ENCODE peak calls at places on chromosomes 4 and X, in five cellular contexts. G is left lung; Q is AML-193; H is C1 segment of cervical spinal cord; P is activated naive CD8-positive, alpha-beta T cell treated with anti-CD3 and anti-CD28 coated beads, Interleukin-2, amount 50 U/mL, for 16 hours. E is an unnamed sample.

GRCh38 chrX:72714471-72714916 is 388 bp upstream of the PHKA1 start:
- DNase-seq in G (peak), Q (peak), H (peak), P (no peak), E (no peak)

GRCh38 chr4:139609647-139610046 is 53.6 kb upstream of the SETD7 start:
- DNase-seq in G (no peak), Q (no peak), H (no peak), P (no peak), E (no peak)

GRCh38 chr4:125736057-125736456 is 421.3 kb downstream of the FAT4 start:
- DNase-seq in G (no peak), Q (no peak), H (no peak), P (no peak), E (no peak)

GRCh38 chrX:150856101-150856500 is 42.4 kb downstream of the CD99L2 start:
- DNase-seq in G (no peak), Q (no peak), H (no peak), P (no peak), E (no peak)

GRCh38 chr4:2048831-2049230 is 10.3 kb upstream of the NAT8L start:
- DNase-seq in G (no peak), Q (no peak), H (no peak), P (no peak), E (no peak)

GRCh38 chr4:122863626-122864025 is 37.0 kb downstream of the FGF2 start:
- DNase-seq in G (no peak), Q (no peak), H (no peak), P (no peak), E (no peak)

GRCh38 chr4:6634746-6635145 is 5.7 kb upstream of the MRFAP1 start:
- DNase-seq in G (no peak), Q (no peak), H (no peak), P (no peak), E (no peak)

GRCh38 chrX:109954333-109954732 is 48.6 kb upstream of the TMEM164 start:
- DNase-seq in G (no peak), Q (no peak), H (no peak), P (no peak), E (no peak)

GRCh38 chrX:2654436-2655340 is 36.4 kb upstream of the CD99 start:
- DNase-seq in G (no peak), Q (no peak), H (no peak), P (no peak), E (no peak)

GRCh38 chr4:70671091-70671490 is 4.8 kb upstream of the JCHAIN start:
- DNase-seq in G (no peak), Q (no peak), H (no peak), P (no peak), E (no peak)

GRCh38 chrX:37652053-37652452 is 33.5 kb upstream of the XK start:
- DNase-seq in G (no peak), Q (no peak), H (no peak), P (no peak), E (no peak)

GRCh38 chr4:20256381-20256881 is 4.7 kb downstream of the SLIT2 start:
- DNase-seq in G (no peak), Q (no peak), H (no peak), P (no peak), E (no peak)

GRCh38 chrX:119826399-119826959 is 26.3 kb downstream of the UPF3B start:
- DNase-seq in G (no peak), Q (no peak), H (no peak), P (no peak), E (no peak)

GRCh38 chr4:101292214-101292613 is 55.1 kb downstream of the PPP3CA start:
- DNase-seq in G (no peak), Q (no peak), H (no peak), P (no peak), E (no peak)

GRCh38 chr4:148481644-148482043 is 39.4 kb upstream of the NR3C2 start:
- DNase-seq in G (no peak), Q (no peak), H (no peak), P (no peak), E (no peak)

E was measured in SIG-M5.